ENCODE peak calls at places on chromosomes 11 and 22, in four cellular contexts. One of them, this sample, is unnamed.

GRCh38 chr22:41264408-41264941 is 21.5 kb downstream of the RANGAP1 start:
- DNase-seq in Kasumi-1: no peak
- DNase-seq in NCI-H460: no peak
- DNase-seq in NCI-H524 treated with DMSO at 0.1 percent for 48 hours: no peak
- DNase-seq in this sample: no peak

GRCh38 chr22:22092101-22092500 is 109.5 kb upstream of the TOP3B start:
- DNase-seq in Kasumi-1: no peak
- DNase-seq in NCI-H460: no peak
- DNase-seq in NCI-H524 treated with DMSO at 0.1 percent for 48 hours: no peak
- DNase-seq in this sample: no peak

GRCh38 chr22:20117656-20118571 is 888 bp upstream of the TRMT2A start:
- DNase-seq in Kasumi-1: peak; percentile 25
- DNase-seq in NCI-H460: no peak
- DNase-seq in NCI-H524 treated with DMSO at 0.1 percent for 48 hours: no peak
- DNase-seq in this sample: no peak

GRCh38 chr11:94740975-94741707 is 27.0 kb upstream of the AMOTL1 start:
- DNase-seq in Kasumi-1: peak; percentile 81
- DNase-seq in NCI-H460: peak; percentile 54
- DNase-seq in NCI-H524 treated with DMSO at 0.1 percent for 48 hours: peak; percentile 51
- DNase-seq in this sample: no peak

GRCh38 chr11:11422291-11423128 is 69.5 kb upstream of the CSNK2A3 start:
- DNase-seq in Kasumi-1: no peak
- DNase-seq in NCI-H460: no peak
- DNase-seq in NCI-H524 treated with DMSO at 0.1 percent for 48 hours: no peak
- DNase-seq in this sample: no peak

GRCh38 chr22:37079668-37080171 is 28.2 kb downstream of the KCTD17 start:
- DNase-seq in Kasumi-1: no peak
- DNase-seq in NCI-H460: no peak
- DNase-seq in NCI-H524 treated with DMSO at 0.1 percent for 48 hours: no peak
- DNase-seq in this sample: no peak

GRCh38 chr11:12599408-12600143 is 74.6 kb upstream of the TEAD1 start:
- DNase-seq in Kasumi-1: peak; percentile 10
- DNase-seq in NCI-H460: peak; percentile 26
- DNase-seq in NCI-H524 treated with DMSO at 0.1 percent for 48 hours: peak; percentile 89
- DNase-seq in this sample: no peak

GRCh38 chr11:102320679-102321078 is 3.4 kb downstream of the BIRC3 start:
- DNase-seq in Kasumi-1: no peak
- DNase-seq in NCI-H460: no peak
- DNase-seq in NCI-H524 treated with DMSO at 0.1 percent for 48 hours: no peak
- DNase-seq in this sample: no peak

GRCh38 chr11:101723371-101723770 is 139.6 kb upstream of the TRPC6 start:
- DNase-seq in Kasumi-1: no peak
- DNase-seq in NCI-H460: no peak
- DNase-seq in NCI-H524 treated with DMSO at 0.1 percent for 48 hours: no peak
- DNase-seq in this sample: no peak

GRCh38 chr11:1230456-1231395 is 7.9 kb downstream of the MUC5B start:
- DNase-seq in Kasumi-1: no peak
- DNase-seq in NCI-H460: no peak
- DNase-seq in NCI-H524 treated with DMSO at 0.1 percent for 48 hours: no peak
- DNase-seq in this sample: no peak

GRCh38 chr11:109320595-109320994 is 101.4 kb upstream of the C11orf87 start:
- DNase-seq in Kasumi-1: no peak
- DNase-seq in NCI-H460: no peak
- DNase-seq in NCI-H524 treated with DMSO at 0.1 percent for 48 hours: no peak
- DNase-seq in this sample: no peak

GRCh38 chr11:20618083-20618482 is 18.7 kb downstream of the SLC6A5 start:
- DNase-seq in Kasumi-1: no peak
- DNase-seq in NCI-H460: no peak
- DNase-seq in NCI-H524 treated with DMSO at 0.1 percent for 48 hours: no peak
- DNase-seq in this sample: no peak

GRCh38 chr22:21981874-21982273 is 713 bp downstream of the TOP3B start:
- DNase-seq in Kasumi-1: no peak
- DNase-seq in NCI-H460: no peak
- DNase-seq in NCI-H524 treated with DMSO at 0.1 percent for 48 hours: no peak
- DNase-seq in this sample: no peak

GRCh38 chr11:62266558-62266957 is 3.4 kb upstream of the SCGB2A2 start:
- DNase-seq in Kasumi-1: no peak
- DNase-seq in NCI-H460: peak; percentile 7
- DNase-seq in NCI-H524 treated with DMSO at 0.1 percent for 48 hours: no peak
- DNase-seq in this sample: no peak

GRCh38 chr11:6586434-6587359 is 16.7 kb downstream of the RRP8 start:
- DNase-seq in Kasumi-1: no peak
- DNase-seq in NCI-H460: no peak
- DNase-seq in NCI-H524 treated with DMSO at 0.1 percent for 48 hours: no peak
- DNase-seq in this sample: no peak

GRCh38 chr11:115699733-115700132 is 195.5 kb upstream of the CADM1 start:
- DNase-seq in Kasumi-1: no peak
- DNase-seq in NCI-H460: no peak
- DNase-seq in NCI-H524 treated with DMSO at 0.1 percent for 48 hours: no peak
- DNase-seq in this sample: no peak

GRCh38 chr11:131430466-131431176 is 60.2 kb downstream of the NTM start:
- DNase-seq in Kasumi-1: no peak
- DNase-seq in NCI-H460: peak; percentile 58
- DNase-seq in NCI-H524 treated with DMSO at 0.1 percent for 48 hours: no peak
- DNase-seq in this sample: no peak

GRCh38 chr11:11279956-11280689 is 72.9 kb downstream of the CSNK2A3 start:
- DNase-seq in Kasumi-1: no peak
- DNase-seq in NCI-H460: no peak
- DNase-seq in NCI-H524 treated with DMSO at 0.1 percent for 48 hours: no peak
- DNase-seq in this sample: peak; percentile 48

GRCh38 chr11:129320485-129320884 is 55.2 kb upstream of the BARX2 start:
- DNase-seq in Kasumi-1: no peak
- DNase-seq in NCI-H460: no peak
- DNase-seq in NCI-H524 treated with DMSO at 0.1 percent for 48 hours: no peak
- DNase-seq in this sample: no peak

GRCh38 chr11:67584881-67585873 is 1.6 kb downstream of the GSTP1 start:
- DNase-seq in Kasumi-1: no peak
- DNase-seq in NCI-H460: no peak
- DNase-seq in NCI-H524 treated with DMSO at 0.1 percent for 48 hours: no peak
- DNase-seq in this sample: no peak

GRCh38 chr22:49586873-49587272 is 240.8 kb downstream of the BRD1 start:
- DNase-seq in Kasumi-1: no peak
- DNase-seq in NCI-H460: peak; percentile 2
- DNase-seq in NCI-H524 treated with DMSO at 0.1 percent for 48 hours: no peak
- DNase-seq in this sample: no peak

GRCh38 chr11:127862406-127862805 is 725.0 kb downstream of the ETS1 start:
- DNase-seq in Kasumi-1: no peak
- DNase-seq in NCI-H460: no peak
- DNase-seq in NCI-H524 treated with DMSO at 0.1 percent for 48 hours: no peak
- DNase-seq in this sample: no peak

GRCh38 chr11:61749607-61750217 is 2.7 kb upstream of the MYRF start:
- DNase-seq in Kasumi-1: no peak
- DNase-seq in NCI-H460: no peak
- DNase-seq in NCI-H524 treated with DMSO at 0.1 percent for 48 hours: no peak
- DNase-seq in this sample: no peak

GRCh38 chr22:26586556-26587325 is 3.2 kb downstream of the TPST2 start:
- DNase-seq in Kasumi-1: no peak
- DNase-seq in NCI-H460: no peak
- DNase-seq in NCI-H524 treated with DMSO at 0.1 percent for 48 hours: no peak
- DNase-seq in this sample: no peak

GRCh38 chr11:116428638-116428975 is 344.2 kb downstream of the BUD13 start:
- DNase-seq in Kasumi-1: no peak
- DNase-seq in NCI-H460: no peak
- DNase-seq in NCI-H524 treated with DMSO at 0.1 percent for 48 hours: no peak
- DNase-seq in this sample: no peak

GRCh38 chr11:34305095-34305692 is 52.6 kb downstream of the ABTB2 start:
- DNase-seq in Kasumi-1: no peak
- DNase-seq in NCI-H460: no peak
- DNase-seq in NCI-H524 treated with DMSO at 0.1 percent for 48 hours: no peak
- DNase-seq in this sample: no peak

GRCh38 chr22:22348815-22349454 is 104.3 kb downstream of the VPREB1 start:
- DNase-seq in Kasumi-1: no peak
- DNase-seq in NCI-H460: no peak
- DNase-seq in NCI-H524 treated with DMSO at 0.1 percent for 48 hours: no peak
- DNase-seq in this sample: no peak